ENCODE peak calls at places on chromosomes 4 and X, in five cellular contexts. G is K562, B is kidney tubule cell, F is substantia nigra, H is lower lobe of right lung. L is an unnamed sample.
A peak's percentile ranks its signal among the peaks of the same experiment; 100 is the strongest.

GRCh38 chrX:70476166-70476933 is 31.7 kb downstream of the DLG3 start:
- DNase-seq in G (no peak), B (no peak), H (no peak), F (no peak), L (no peak)

GRCh38 chr4:24312261-24312913 is 272.0 kb downstream of the DHX15 start:
- DNase-seq in B (no peak), G (no peak), F (no peak), H (no peak), L (no peak)

GRCh38 chr4:182286035-182286434 is 42.8 kb downstream of the TENM3 start:
- DNase-seq in B (peak; percentile 34), H (no peak), F (no peak), G (no peak), L (peak; percentile 36)

GRCh38 chr4:169201144-169202124 is 69.3 kb downstream of the SH3RF1 start:
- DNase-seq in F (no peak), G (no peak), H (no peak), B (no peak), L (peak; percentile 61)

GRCh38 chr4:184310171-184310567 is 92.5 kb upstream of the ENPP6 start:
- DNase-seq in G (peak; percentile 24), B (no peak), H (peak; percentile 61), F (no peak), L (no peak)

GRCh38 chr4:128384091-128384520 is 96.5 kb upstream of the PGRMC2 start:
- DNase-seq in F (no peak), G (no peak), B (peak; percentile 39), H (no peak), L (peak; percentile 53)

GRCh38 chrX:153885968-153886903 is at the start of gene L1CAM:
- DNase-seq in F (no peak), B (peak; percentile 35), G (peak; percentile 76), H (no peak), L (no peak)

GRCh38 chr4:155675709-155676429 is 9.2 kb downstream of the GUCY1A1 start:
- DNase-seq in H (no peak), F (no peak), B (no peak), G (no peak), L (no peak)

L was measured in kidney glomerular epithelial cell.